ENCODE peak calls at places on chromosomes 5 and 9, in nine cellular contexts. V, X, O, P, Z, W, I, C and N are unnamed samples.

GRCh38 chr9:131605770-131606590 is 60.7 kb downstream of the PRRT1B start:
- DNase-seq in V (no peak), X (no peak), O (no peak), P (no peak), Z (no peak), W (no peak), I (no peak), C (peak), N (peak)

GRCh38 chr5:135126688-135127603 is 92.9 kb upstream of the PITX1 start:
- DNase-seq in V (no peak), X (no peak), O (no peak), P (no peak), Z (no peak), W (no peak), I (no peak), C (peak), N (peak)

GRCh38 chr5:39376293-39376714 is 12.0 kb upstream of the C9 start:
- DNase-seq in V (no peak), X (no peak), O (peak), P (peak), Z (peak), W (peak), I (peak), C (peak), N (peak)

GRCh38 chr5:149328177-149328576 is 17.1 kb upstream of the GRPEL2 start:
- DNase-seq in V (no peak), X (no peak), O (no peak), P (no peak), Z (no peak), W (no peak), I (no peak), C (no peak), N (no peak)

GRCh38 chr9:92545002-92545510 is 9.3 kb upstream of the ECM2 start:
- DNase-seq in V (no peak), X (no peak), O (no peak), P (no peak), Z (no peak), W (no peak), I (no peak), C (no peak), N (no peak)

GRCh38 chr5:63719147-63719546 is 243.1 kb downstream of the HTR1A start:
- DNase-seq in V (no peak), X (no peak), O (no peak), P (no peak), Z (no peak), W (no peak), I (no peak), C (no peak), N (no peak)

GRCh38 chr5:139644001-139644456 is 4.1 kb upstream of the CXXC5 start:
- DNase-seq in V (no peak), X (no peak), O (no peak), P (no peak), Z (no peak), W (no peak), I (no peak), C (peak), N (no peak)

GRCh38 chr5:131622633-131623032 is 12.4 kb downstream of the RAPGEF6 start:
- DNase-seq in V (no peak), X (no peak), O (no peak), P (peak), Z (no peak), W (no peak), I (no peak), C (no peak), N (no peak)

GRCh38 chr9:94912700-94913249 is 186.3 kb downstream of the AOPEP start:
- DNase-seq in V (no peak), X (no peak), O (no peak), P (peak), Z (no peak), W (no peak), I (peak), C (peak), N (peak)

GRCh38 chr5:135648109-135648508 is 69.3 kb upstream of the CXCL14 start:
- DNase-seq in V (no peak), X (no peak), O (no peak), P (no peak), Z (no peak), W (no peak), I (no peak), C (no peak), N (no peak)